ENCODE peak calls at places on chromosomes 1 and 21, in five cellular contexts. One of them, this sample, is unnamed.

GRCh38 chr21:25670726-25671125 is 31.7 kb downstream of the JAM2 start:
- DNase-seq in K562: no peak
- DNase-seq in GM12878: no peak
- DNase-seq in HCT116: no peak
- DNase-seq in HepG2: no peak
- DNase-seq in this sample: no peak

GRCh38 chr1:73382971-73383370 is 815.0 kb downstream of the LRRIQ3 start:
- DNase-seq in K562: no peak
- DNase-seq in GM12878: no peak
- DNase-seq in HCT116: no peak
- DNase-seq in HepG2: no peak
- DNase-seq in this sample: no peak

GRCh38 chr1:41751804-41752513 is 166.8 kb downstream of the HIVEP3 start:
- DNase-seq in K562: no peak
- DNase-seq in GM12878: peak
- DNase-seq in HCT116: no peak
- DNase-seq in HepG2: no peak
- DNase-seq in this sample: no peak

GRCh38 chr1:169796411-169796810 is 1.7 kb upstream of the METTL18 start:
- DNase-seq in K562: no peak
- DNase-seq in GM12878: no peak
- DNase-seq in HCT116: no peak
- DNase-seq in HepG2: no peak
- DNase-seq in this sample: no peak

GRCh38 chr1:165787741-165788140 is 19.1 kb upstream of the TMCO1 start:
- DNase-seq in K562: no peak
- DNase-seq in GM12878: no peak
- DNase-seq in HCT116: no peak
- DNase-seq in HepG2: no peak
- DNase-seq in this sample: no peak

GRCh38 chr21:14864211-14865021 is 200.4 kb downstream of the NRIP1 start:
- DNase-seq in K562: peak
- DNase-seq in GM12878: no peak
- DNase-seq in HCT116: no peak
- DNase-seq in HepG2: peak
- DNase-seq in this sample: peak

GRCh38 chr1:117967472-117967871 is 37.9 kb downstream of the WDR3 start:
- DNase-seq in K562: no peak
- DNase-seq in GM12878: no peak
- DNase-seq in HCT116: no peak
- DNase-seq in HepG2: no peak
- DNase-seq in this sample: no peak

GRCh38 chr1:212583643-212584042 is 24.9 kb upstream of the ATF3 start:
- DNase-seq in K562: no peak
- DNase-seq in GM12878: no peak
- DNase-seq in HCT116: no peak
- DNase-seq in HepG2: no peak
- DNase-seq in this sample: no peak

GRCh38 chr1:25952851-25953401 is 44.9 kb downstream of the PAFAH2 start:
- DNase-seq in K562: no peak
- DNase-seq in GM12878: no peak
- DNase-seq in HCT116: no peak
- DNase-seq in HepG2: no peak
- DNase-seq in this sample: no peak

GRCh38 chr1:104830534-104830933 is 1080.8 kb downstream of the AMY1C start:
- DNase-seq in K562: no peak
- DNase-seq in GM12878: no peak
- DNase-seq in HCT116: no peak
- DNase-seq in HepG2: no peak
- DNase-seq in this sample: no peak

GRCh38 chr1:199282910-199283309 is 644.1 kb downstream of the PTPRC start:
- DNase-seq in K562: no peak
- DNase-seq in GM12878: no peak
- DNase-seq in HCT116: no peak
- DNase-seq in HepG2: no peak
- DNase-seq in this sample: no peak

GRCh38 chr1:47533176-47534039 is 95.6 kb downstream of the FOXD2 start:
- DNase-seq in K562: peak
- DNase-seq in GM12878: no peak
- DNase-seq in HCT116: no peak
- DNase-seq in HepG2: no peak
- DNase-seq in this sample: no peak

GRCh38 chr1:24696756-24697330 is 48.4 kb upstream of the CLIC4 start:
- DNase-seq in K562: no peak
- DNase-seq in GM12878: no peak
- DNase-seq in HCT116: no peak
- DNase-seq in HepG2: no peak
- DNase-seq in this sample: no peak

GRCh38 chr1:66445492-66446181 is 88.3 kb upstream of the SGIP1 start:
- DNase-seq in K562: no peak
- DNase-seq in GM12878: peak
- DNase-seq in HCT116: no peak
- DNase-seq in HepG2: no peak
- DNase-seq in this sample: no peak

GRCh38 chr1:174160109-174160473 is 771 bp downstream of the RABGAP1L start:
- DNase-seq in K562: peak
- DNase-seq in GM12878: no peak
- DNase-seq in HCT116: no peak
- DNase-seq in HepG2: peak
- DNase-seq in this sample: no peak

GRCh38 chr1:184889902-184890301 is 84.4 kb downstream of the NIBAN1 start:
- DNase-seq in K562: no peak
- DNase-seq in GM12878: no peak
- DNase-seq in HCT116: no peak
- DNase-seq in HepG2: no peak
- DNase-seq in this sample: no peak

GRCh38 chr1:90107971-90108370 is 113.1 kb downstream of the ZNF326 start:
- DNase-seq in K562: no peak
- DNase-seq in GM12878: no peak
- DNase-seq in HCT116: no peak
- DNase-seq in HepG2: no peak
- DNase-seq in this sample: no peak

GRCh38 chr1:3772715-3773571 is at the start of gene SMIM1:
- DNase-seq in K562: no peak
- DNase-seq in GM12878: no peak
- DNase-seq in HCT116: no peak
- DNase-seq in HepG2: peak
- DNase-seq in this sample: no peak

GRCh38 chr21:26686278-26686677 is 113.2 kb upstream of the CYYR1 start:
- DNase-seq in K562: no peak
- DNase-seq in GM12878: no peak
- DNase-seq in HCT116: no peak
- DNase-seq in HepG2: no peak
- DNase-seq in this sample: no peak

GRCh38 chr1:108012553-108012952 is 47.6 kb upstream of the VAV3 start:
- DNase-seq in K562: no peak
- DNase-seq in GM12878: no peak
- DNase-seq in HCT116: no peak
- DNase-seq in HepG2: no peak
- DNase-seq in this sample: no peak

GRCh38 chr1:43423672-43424550 is 29.8 kb downstream of the HYI start:
- DNase-seq in K562: peak
- DNase-seq in GM12878: no peak
- DNase-seq in HCT116: peak
- DNase-seq in HepG2: no peak
- DNase-seq in this sample: no peak

DNA sequence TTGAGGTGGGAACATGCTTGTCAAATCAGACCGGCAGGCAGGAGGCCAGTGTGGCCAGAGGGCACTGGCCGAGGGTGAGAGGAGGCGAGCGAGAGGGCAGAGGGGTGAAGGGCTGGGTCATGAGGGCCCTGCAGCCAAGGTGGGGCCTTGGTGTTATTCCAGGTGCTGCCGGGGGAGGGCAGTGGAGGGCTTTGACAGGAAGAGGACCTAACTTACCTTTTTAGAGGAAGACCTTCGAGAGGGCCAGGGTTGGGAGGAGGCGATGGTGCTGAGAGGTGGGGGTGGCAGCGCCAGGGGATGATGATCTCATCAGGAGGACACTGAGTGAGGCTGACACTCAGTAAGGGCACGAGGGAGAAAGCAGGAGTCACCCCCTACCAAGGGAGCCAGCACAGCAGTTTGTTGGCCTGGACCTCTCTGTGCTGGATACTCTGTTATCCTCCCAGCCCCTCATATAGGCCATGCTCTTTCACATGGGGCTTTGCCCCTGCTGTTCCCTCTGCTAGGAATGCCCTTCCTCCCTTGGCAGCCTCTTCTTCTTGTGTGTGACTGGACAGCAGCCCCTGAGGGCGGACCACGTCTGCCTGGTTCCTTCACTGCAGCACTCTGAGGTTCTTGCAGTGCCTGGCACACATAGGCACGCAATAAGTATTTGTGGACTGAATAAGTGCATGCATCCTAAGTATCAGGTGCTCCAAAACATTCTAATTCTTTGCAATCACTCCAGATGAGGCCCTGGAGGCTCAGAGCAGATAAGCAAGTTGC is 7.5 kb upstream of the TTC22 start:
- DNase-seq in K562: peak
- DNase-seq in GM12878: no peak
- DNase-seq in HCT116: no peak
- DNase-seq in HepG2: no peak
- DNase-seq in this sample: peak
- TF ChIP-seq SIN3A in K562: no peak
- TF ChIP-seq SIN3A in GM12878: no peak
- TF ChIP-seq SIN3A in HCT116: no peak
- TF ChIP-seq SIN3A in HepG2: no peak
- TF ChIP-seq SIN3A in this sample: no peak

GRCh38 chr1:56535949-56536348 is 43.4 kb downstream of the PLPP3 start:
- DNase-seq in K562: no peak
- DNase-seq in GM12878: no peak
- DNase-seq in HCT116: no peak
- DNase-seq in HepG2: peak
- DNase-seq in this sample: no peak
- TF ChIP-seq ATF3 in K562: no peak
- TF ChIP-seq ATF3 in GM12878: no peak
- TF ChIP-seq ATF3 in HCT116: no peak
- TF ChIP-seq ATF3 in HepG2: no peak
- TF ChIP-seq ATF3 in this sample: no peak

GRCh38 chr1:232570007-232570406 is 59.9 kb downstream of the SIPA1L2 start:
- DNase-seq in K562: no peak
- DNase-seq in GM12878: no peak
- DNase-seq in HCT116: no peak
- DNase-seq in HepG2: no peak
- DNase-seq in this sample: no peak
- TF ChIP-seq SIN3A in K562: no peak
- TF ChIP-seq SIN3A in GM12878: no peak
- TF ChIP-seq SIN3A in HCT116: no peak
- TF ChIP-seq SIN3A in HepG2: no peak
- TF ChIP-seq SIN3A in this sample: no peak

GRCh38 chr1:115922806-115923205 is 53.5 kb upstream of the SLC22A15 start:
- DNase-seq in K562: no peak
- DNase-seq in GM12878: no peak
- DNase-seq in HCT116: no peak
- DNase-seq in HepG2: no peak
- DNase-seq in this sample: no peak
- TF ChIP-seq ATF3 in K562: no peak
- TF ChIP-seq ATF3 in GM12878: no peak
- TF ChIP-seq ATF3 in HCT116: no peak
- TF ChIP-seq ATF3 in HepG2: no peak
- TF ChIP-seq ATF3 in this sample: no peak

GRCh38 chr1:29802181-29803068 is 566.1 kb downstream of the PTPRU start:
- DNase-seq in K562: no peak
- DNase-seq in GM12878: no peak
- DNase-seq in HCT116: no peak
- DNase-seq in HepG2: no peak
- DNase-seq in this sample: peak
- TF ChIP-seq SIN3A in K562: no peak
- TF ChIP-seq SIN3A in GM12878: no peak
- TF ChIP-seq SIN3A in HCT116: no peak
- TF ChIP-seq SIN3A in HepG2: no peak
- TF ChIP-seq SIN3A in this sample: no peak

GRCh38 chr1:206490643-206491421 is 16.5 kb upstream of the RASSF5 start:
- DNase-seq in K562: no peak
- DNase-seq in GM12878: no peak
- DNase-seq in HCT116: no peak
- DNase-seq in HepG2: no peak
- DNase-seq in this sample: no peak
- TF ChIP-seq ATF3 in K562: no peak
- TF ChIP-seq ATF3 in GM12878: no peak
- TF ChIP-seq ATF3 in HCT116: no peak
- TF ChIP-seq ATF3 in HepG2: no peak
- TF ChIP-seq ATF3 in this sample: no peak

GRCh38 chr1:56333461-56333860 is 245.9 kb downstream of the PLPP3 start:
- DNase-seq in K562: no peak
- DNase-seq in GM12878: no peak
- DNase-seq in HCT116: no peak
- DNase-seq in HepG2: no peak
- DNase-seq in this sample: no peak

GRCh38 chr1:56331207-56331891 is 248.0 kb downstream of the PLPP3 start:
- DNase-seq in K562: no peak
- DNase-seq in GM12878: no peak
- DNase-seq in HCT116: no peak
- DNase-seq in HepG2: peak
- DNase-seq in this sample: no peak

GRCh38 chr1:56331892-56332567 is 247.3 kb downstream of the PLPP3 start:
- DNase-seq in K562: no peak
- DNase-seq in GM12878: peak
- DNase-seq in HCT116: no peak
- DNase-seq in HepG2: peak
- DNase-seq in this sample: no peak

GRCh38 chr1:56329970-56330369 is 249.4 kb downstream of the PLPP3 start:
- DNase-seq in K562: no peak
- DNase-seq in GM12878: no peak
- DNase-seq in HCT116: no peak
- DNase-seq in HepG2: peak
- DNase-seq in this sample: no peak

DNA sequence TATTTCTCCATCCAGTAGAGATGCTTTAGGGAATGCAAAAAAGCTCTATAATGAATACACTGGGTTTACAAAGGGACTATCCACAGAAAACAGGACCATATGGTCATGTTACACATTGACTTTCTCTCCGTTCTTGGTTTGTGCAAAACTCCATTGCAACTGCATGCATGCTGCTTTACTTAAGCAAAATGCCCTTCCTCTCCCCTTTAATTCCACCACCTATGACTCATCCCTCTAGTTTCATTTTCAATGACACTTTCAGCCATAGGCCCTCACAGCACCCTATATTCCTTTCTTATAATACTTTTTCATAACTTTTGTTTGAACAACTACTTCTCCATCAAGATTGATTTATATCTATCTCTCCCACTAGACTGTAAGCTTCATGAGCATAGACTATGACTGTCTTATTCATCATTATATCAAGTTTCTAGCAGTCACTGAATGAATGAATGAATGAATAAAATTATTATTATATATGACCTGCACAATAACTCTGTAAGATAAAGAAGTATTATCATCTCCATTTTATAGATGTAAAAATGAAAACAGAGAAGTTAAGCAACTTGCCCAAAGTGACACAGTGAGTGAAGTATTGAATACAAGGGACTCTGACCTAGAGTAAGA is 248.8 kb downstream of the PLPP3 start:
- DNase-seq in K562: no peak
- DNase-seq in GM12878: peak
- DNase-seq in HCT116: no peak
- DNase-seq in HepG2: peak
- DNase-seq in this sample: no peak
- TF ChIP-seq SIN3A in K562: no peak
- TF ChIP-seq SIN3A in GM12878: no peak
- TF ChIP-seq SIN3A in HCT116: no peak
- TF ChIP-seq SIN3A in HepG2: no peak
- TF ChIP-seq SIN3A in this sample: no peak